ENCODE peak calls at places on chromosomes 13 and 19, in ten cellular contexts. R, J, Y, V, T, U, A, D, I and P are unnamed samples.

GRCh38 chr13:36866232-36866631 is 47.2 kb downstream of the RFXAP start:
- DNase-seq in T (no peak), U (no peak), J (no peak), I (no peak), V (no peak), Y (no peak), D (no peak), A (no peak), R (no peak), P (no peak)

GRCh38 chr13:23889598-23890224 is 511 bp upstream of the MIPEP start:
- DNase-seq in Y (no peak), I (peak; percentile 6), T (no peak), J (no peak), U (no peak), R (no peak), D (no peak), V (no peak), A (no peak), P (no peak)

GRCh38 chr19:1066251-1066747 is 668 bp upstream of the ARHGAP45 start:
- DNase-seq in V (no peak), I (peak; percentile 62), D (no peak), A (no peak), R (no peak), U (no peak), Y (no peak), T (no peak), J (no peak), P (no peak)

GRCh38 chr13:50635504-50635903 is 208.0 kb downstream of the DLEU7 start:
- DNase-seq in Y (no peak), T (no peak), I (no peak), A (peak; percentile 45), R (peak; percentile 60), U (no peak), V (peak; percentile 98), D (no peak), J (peak; percentile 83), P (no peak)

GRCh38 chr19:14769201-14769600 is 9.2 kb downstream of the ADGRE2 start:
- DNase-seq in A (no peak), J (no peak), T (no peak), D (no peak), Y (no peak), R (no peak), U (no peak), I (no peak), V (no peak), P (no peak)

GRCh38 chr13:79382545-79383275 is 23.3 kb downstream of the RBM26 start:
- DNase-seq in U (no peak), I (peak; percentile 27), V (no peak), J (no peak), A (no peak), D (no peak), T (no peak), Y (no peak), R (no peak), P (no peak)

GRCh38 chr19:33724021-33724722 is 72.5 kb upstream of the KCTD15 start:
- DNase-seq in U (no peak), R (no peak), T (no peak), D (no peak), I (no peak), A (no peak), V (no peak), J (no peak), Y (no peak), P (no peak)

GRCh38 chr13:43136940-43137574 is 113.7 kb downstream of the DNAJC15 start:
- DNase-seq in V (no peak), R (no peak), A (no peak), I (peak; percentile 32), D (no peak), J (no peak), T (no peak), U (no peak), Y (no peak), P (no peak)

GRCh38 chr13:102028846-102029245 is 373.0 kb downstream of the FGF14 start:
- DNase-seq in R (no peak), U (no peak), D (no peak), T (no peak), V (no peak), Y (no peak), J (no peak), A (no peak), I (no peak), P (no peak)

GRCh38 chr19:27746691-27747380 is 1466.1 kb downstream of the UQCRFS1 start:
- DNase-seq in V (peak; percentile 13), Y (no peak), A (peak; percentile 9), J (peak; percentile 58), U (no peak), I (peak; percentile 77), R (no peak), T (peak; percentile 19), D (no peak), P (no peak)

GRCh38 chr19:45824041-45824471 is 8.9 kb upstream of the RSPH6A start:
- DNase-seq in A (no peak), R (no peak), U (no peak), J (no peak), D (no peak), Y (no peak), T (no peak), V (no peak), I (no peak), P (no peak)

GRCh38 chr13:35597451-35597850 is 121.0 kb upstream of the MAB21L1 start:
- DNase-seq in J (no peak), A (no peak), D (no peak), I (no peak), T (no peak), V (no peak), Y (no peak), U (no peak), R (no peak), P (no peak)

GRCh38 chr13:40345654-40346372 is 320.6 kb downstream of the FOXO1 start:
- DNase-seq in R (no peak), A (no peak), U (no peak), I (peak; percentile 18), T (no peak), V (no peak), Y (no peak), D (no peak), J (no peak), P (no peak)

GRCh38 chr13:75566658-75567057 is 17.1 kb downstream of the UCHL3 start:
- DNase-seq in D (no peak), V (peak; percentile 80), T (peak; percentile 2), I (peak; percentile 29), U (no peak), R (no peak), Y (no peak), A (no peak), J (no peak), P (no peak)

GRCh38 chr19:13865578-13866462 is 11.1 kb upstream of the NANOS3 start:
- DNase-seq in A (no peak), U (no peak), T (no peak), J (no peak), I (no peak), D (no peak), R (no peak), Y (no peak), V (no peak), P (peak; percentile 65)

GRCh38 chr13:110132178-110132975 is 174.6 kb downstream of the COL4A1 start:
- DNase-seq in A (peak; percentile 5), Y (no peak), D (no peak), U (no peak), T (no peak), V (no peak), R (no peak), J (peak; percentile 54), I (no peak), P (no peak)

GRCh38 chr19:34213283-34213682 is 41.0 kb downstream of the LSM14A start:
- DNase-seq in I (no peak), U (no peak), Y (no peak), J (no peak), V (no peak), T (no peak), A (no peak), D (no peak), R (no peak), P (no peak)

GRCh38 chr19:31338069-31338767 is 11.0 kb downstream of the TSHZ3 start:
- DNase-seq in T (peak; percentile 55), J (peak; percentile 81), D (no peak), A (no peak), U (no peak), I (peak; percentile 89), Y (no peak), R (no peak), V (peak; percentile 91), P (no peak)
- TF ChIP-seq CTCF in T (peak; percentile 7), J (peak; percentile 69), D (peak; percentile 52), A (no peak), U (peak; percentile 64), I (peak; percentile 73), Y (peak; percentile 82), R (peak; percentile 16), V (peak; percentile 92), P (peak; percentile 45)

GRCh38 chr19:56400485-56400884 is 3.6 kb upstream of the ZNF583 start:
- DNase-seq in T (no peak), D (no peak), R (no peak), I (peak; percentile 27), A (no peak), Y (no peak), V (no peak), J (no peak), U (no peak), P (no peak)

GRCh38 chr19:56405062-56405461 is 930 bp downstream of the ZNF583 start:
- DNase-seq in U (no peak), I (no peak), J (no peak), D (no peak), T (no peak), A (no peak), Y (no peak), V (no peak), R (no peak), P (no peak)

GRCh38 chr19:56403261-56403660 is 871 bp upstream of the ZNF583 start:
- DNase-seq in D (no peak), R (no peak), Y (no peak), A (no peak), T (no peak), I (no peak), V (peak; percentile 22), U (no peak), J (no peak), P (no peak)

GRCh38 chr19:56404705-56405056 is 549 bp downstream of the ZNF583 start:
- DNase-seq in U (no peak), I (no peak), A (no peak), R (no peak), Y (no peak), D (no peak), T (no peak), J (no peak), V (no peak), P (no peak)

GRCh38 chr19:56403764-56404704 is at the start of gene ZNF583:
- DNase-seq in I (peak; percentile 89), R (peak; percentile 93), A (peak; percentile 93), T (peak; percentile 85), J (peak; percentile 96), D (peak; percentile 88), U (peak; percentile 89), Y (peak; percentile 71), V (peak; percentile 99), P (peak; percentile 82)
- TF ChIP-seq CTCF in I (no peak), R (no peak), A (no peak), T (no peak), J (peak; percentile 14), D (no peak), U (peak; percentile 35), Y (no peak), V (no peak), P (no peak)

GRCh38 chr13:31161583-31162150 is at the start of gene HSPH1:
- DNase-seq in J (peak; percentile 99), D (peak; percentile 85), V (peak; percentile 98), A (peak; percentile 99), Y (peak; percentile 75), R (peak; percentile 98), T (peak; percentile 82), U (peak; percentile 99), I (peak; percentile 98), P (peak; percentile 63)
- TF ChIP-seq CTCF in J (no peak), D (peak; percentile 30), V (no peak), A (no peak), Y (no peak), R (no peak), T (no peak), U (peak; percentile 44), I (no peak), P (no peak)

GRCh38 chr13:30457306-30457891 is 8.3 kb downstream of the HMGB1 start:
- DNase-seq in A (no peak), U (no peak), J (no peak), Y (no peak), T (no peak), D (no peak), I (no peak), V (no peak), R (no peak), P (no peak)
- TF ChIP-seq CTCF in A (no peak), U (no peak), J (no peak), Y (no peak), T (no peak), D (no peak), I (no peak), V (no peak), R (no peak), P (no peak)